ENCODE peak calls at places on chromosome 1, in six cellular contexts. M, R, K, I, Z and L are unnamed samples.

GRCh38 chr1:116962976-116963639 is 38.5 kb upstream of the CD101 start:
- DNase-seq in M (no peak), R (no peak), K (no peak), I (no peak), Z (no peak), L (no peak)

GRCh38 chr1:78102082-78102481 is 56.3 kb downstream of the GIPC2 start:
- DNase-seq in M (no peak), R (no peak), K (no peak), I (no peak), Z (no peak), L (no peak)

GRCh38 chr1:78843111-78843908 is 163.2 kb downstream of the ADGRL4 start:
- DNase-seq in M (no peak), R (no peak), K (no peak), I (no peak), Z (no peak), L (no peak)

GRCh38 chr1:7153464-7153863 is 368.2 kb downstream of the CAMTA1 start:
- DNase-seq in M (no peak), R (no peak), K (no peak), I (no peak), Z (no peak), L (no peak)

GRCh38 chr1:56216173-56216572 is 363.2 kb downstream of the PLPP3 start:
- DNase-seq in M (no peak), R (no peak), K (no peak), I (no peak), Z (no peak), L (no peak)

GRCh38 chr1:181647314-181648035 is 164.2 kb downstream of the CACNA1E start:
- DNase-seq in M (no peak), R (peak; percentile 61), K (no peak), I (no peak), Z (no peak), L (no peak)

GRCh38 chr1:21779613-21780521 is 3.1 kb downstream of the USP48 start:
- DNase-seq in M (peak; percentile 40), R (no peak), K (no peak), I (no peak), Z (no peak), L (no peak)

GRCh38 chr1:173195596-173196088 is 11.5 kb downstream of the TNFSF4 start:
- DNase-seq in M (no peak), R (no peak), K (no peak), I (no peak), Z (no peak), L (peak; percentile 14)

GRCh38 chr1:161082996-161083742 is 6.2 kb downstream of the NECTIN4 start:
- DNase-seq in M (peak; percentile 83), R (peak; percentile 94), K (peak; percentile 81), I (peak; percentile 40), Z (peak; percentile 98), L (peak; percentile 89)

GRCh38 chr1:29563571-29563970 is 327.2 kb downstream of the PTPRU start:
- DNase-seq in M (peak; percentile 11), R (no peak), K (no peak), I (no peak), Z (no peak), L (no peak)

GRCh38 chr1:183942933-183943693 is 94.4 kb downstream of the COLGALT2 start:
- DNase-seq in M (peak; percentile 47), R (no peak), K (no peak), I (no peak), Z (no peak), L (peak; percentile 3)

GRCh38 chr1:35988237-35988636 is 57.3 kb downstream of the AGO3 start:
- DNase-seq in M (no peak), R (no peak), K (no peak), I (no peak), Z (no peak), L (no peak)

GRCh38 chr1:17568014-17568413 is 28.5 kb downstream of the ARHGEF10L start:
- DNase-seq in M (no peak), R (no peak), K (no peak), I (no peak), Z (no peak), L (no peak)

GRCh38 chr1:17570228-17570627 is 30.7 kb downstream of the ARHGEF10L start:
- DNase-seq in M (no peak), R (no peak), K (no peak), I (no peak), Z (no peak), L (no peak)

GRCh38 chr1:17567582-17567981 is 28.1 kb downstream of the ARHGEF10L start:
- DNase-seq in M (no peak), R (no peak), K (no peak), I (no peak), Z (peak; percentile 37), L (no peak)

GRCh38 chr1:17566892-17567291 is 27.4 kb downstream of the ARHGEF10L start:
- DNase-seq in M (no peak), R (no peak), K (no peak), I (no peak), Z (no peak), L (no peak)

DNA sequence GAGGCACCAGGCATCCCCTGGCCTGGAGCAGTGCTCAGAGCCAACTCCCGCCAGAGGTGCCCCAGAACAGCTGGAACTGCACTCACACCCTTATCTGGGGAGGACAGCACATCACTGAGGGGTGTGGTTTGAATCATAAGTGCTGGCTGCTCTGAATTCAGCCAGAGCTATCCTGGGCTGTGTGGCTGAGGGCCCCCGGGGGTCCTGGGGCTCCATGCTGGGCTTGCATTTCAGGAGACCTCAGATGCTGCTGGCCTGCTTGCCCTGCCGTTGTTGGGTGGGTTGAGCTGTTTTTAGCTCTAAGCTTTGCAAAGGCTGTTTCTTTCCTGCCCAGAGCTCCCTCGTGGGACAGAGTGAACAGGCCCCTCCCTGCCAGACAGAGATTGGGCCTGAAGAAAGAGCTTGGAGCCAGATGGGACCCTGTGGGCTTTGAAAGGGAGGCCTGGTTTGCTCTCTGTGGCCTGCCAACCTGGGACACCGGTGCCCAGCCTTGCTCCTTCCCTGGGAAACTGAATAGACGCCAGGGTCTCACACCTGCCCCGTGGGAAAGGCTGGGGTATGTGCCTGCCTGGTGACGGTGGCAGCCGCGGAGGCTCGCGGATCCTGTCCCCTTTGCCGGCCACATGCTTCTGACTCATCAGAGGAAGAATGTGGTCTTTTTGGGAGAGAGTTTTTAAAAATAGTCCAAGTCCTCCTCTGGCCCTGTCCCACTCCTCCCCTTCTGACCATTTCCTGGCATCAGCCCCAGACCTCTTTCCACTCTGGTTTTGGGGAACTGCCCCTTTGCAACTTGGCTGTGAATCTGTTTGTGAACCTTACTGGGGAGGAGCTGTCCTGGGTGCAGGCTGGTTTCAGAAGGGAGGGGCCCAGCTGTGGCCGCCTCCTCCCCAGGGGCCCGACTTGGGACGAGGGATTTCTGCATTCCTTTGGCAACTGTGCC is 30.0 kb downstream of the ARHGEF10L start:
- DNase-seq in M (peak; percentile 71), R (peak; percentile 70), K (peak; percentile 81), I (peak; percentile 84), Z (peak; percentile 91), L (peak; percentile 75)
- TF ChIP-seq POLR2A in M (no peak), R (no peak), K (peak; percentile 38), I (peak; percentile 20), Z (no peak), L (no peak)

GRCh38 chr1:235075955-235076308 is 52.7 kb downstream of the TOMM20 start:
- DNase-seq in M (no peak), R (no peak), K (no peak), I (no peak), Z (no peak), L (no peak)

GRCh38 chr1:235073331-235073967 is 55.2 kb downstream of the TOMM20 start:
- DNase-seq in M (no peak), R (peak; percentile 93), K (peak; percentile 81), I (no peak), Z (peak; percentile 97), L (no peak)

GRCh38 chr1:235075121-235075954 is 53.3 kb downstream of the TOMM20 start:
- DNase-seq in M (peak; percentile 48), R (peak; percentile 78), K (peak; percentile 78), I (peak; percentile 45), Z (peak; percentile 74), L (no peak)

GRCh38 chr1:235073968-235074334 is 54.7 kb downstream of the TOMM20 start:
- DNase-seq in M (no peak), R (peak; percentile 87), K (peak; percentile 67), I (no peak), Z (peak; percentile 85), L (no peak)

GRCh38 chr1:235074335-235075120 is 54.1 kb downstream of the TOMM20 start:
- DNase-seq in M (peak; percentile 54), R (peak; percentile 68), K (peak; percentile 65), I (no peak), Z (peak; percentile 63), L (no peak)
- TF ChIP-seq POLR2A in M (no peak), R (no peak), K (no peak), I (no peak), Z (no peak), L (no peak)

GRCh38 chr1:206685749-206686485 is 1.2 kb downstream of the MAPKAPK2 start:
- DNase-seq in M (peak; percentile 66), R (peak; percentile 60), K (peak; percentile 84), I (no peak), Z (peak; percentile 68), L (peak; percentile 64)

GRCh38 chr1:206684003-206684402 is 702 bp upstream of the MAPKAPK2 start:
- DNase-seq in M (no peak), R (no peak), K (no peak), I (no peak), Z (no peak), L (no peak)

GRCh38 chr1:206686486-206687249 is 2.0 kb downstream of the MAPKAPK2 start:
- DNase-seq in M (peak; percentile 60), R (no peak), K (no peak), I (no peak), Z (no peak), L (no peak)

GRCh38 chr1:206684478-206685255 is at the start of gene MAPKAPK2:
- DNase-seq in M (peak; percentile 87), R (peak; percentile 86), K (peak; percentile 91), I (peak; percentile 75), Z (peak; percentile 84), L (peak; percentile 85)

DNA sequence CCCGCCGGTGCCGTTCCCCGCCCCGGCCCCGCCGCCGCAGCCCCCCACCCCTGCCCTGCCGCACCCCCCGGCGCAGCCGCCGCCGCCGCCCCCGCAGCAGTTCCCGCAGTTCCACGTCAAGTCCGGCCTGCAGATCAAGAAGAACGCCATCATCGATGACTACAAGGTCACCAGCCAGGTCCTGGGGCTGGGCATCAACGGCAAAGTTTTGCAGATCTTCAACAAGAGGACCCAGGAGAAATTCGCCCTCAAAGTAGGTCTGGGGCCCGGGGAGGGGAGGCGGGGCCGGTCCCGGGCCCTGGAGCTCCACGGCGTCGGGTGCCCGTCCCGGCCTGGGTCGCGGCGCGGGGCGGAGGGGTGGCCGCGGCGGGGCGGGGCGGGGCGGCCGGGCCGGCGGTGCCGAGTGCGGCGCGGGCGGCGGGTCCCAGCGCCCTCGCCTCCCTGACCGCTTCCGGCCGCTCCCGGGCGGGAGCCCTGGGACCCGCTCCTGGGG is 597 bp downstream of the MAPKAPK2 start:
- DNase-seq in M (peak; percentile 60), R (no peak), K (peak; percentile 76), I (no peak), Z (peak; percentile 47), L (peak; percentile 62)
- TF ChIP-seq POLR2A in M (no peak), R (no peak), K (no peak), I (no peak), Z (no peak), L (no peak)

GRCh38 chr1:27027575-27028250 is 15.1 kb upstream of the TENT5B start:
- DNase-seq in M (peak; percentile 85), R (no peak), K (no peak), I (no peak), Z (peak; percentile 33), L (peak; percentile 68)

GRCh38 chr1:27033059-27033746 is 20.6 kb upstream of the TENT5B start:
- DNase-seq in M (no peak), R (peak; percentile 65), K (no peak), I (no peak), Z (no peak), L (no peak)

GRCh38 chr1:27032119-27032461 is 19.4 kb upstream of the TENT5B start:
- DNase-seq in M (no peak), R (no peak), K (no peak), I (no peak), Z (no peak), L (no peak)

GRCh38 chr1:27029517-27029916 is 16.9 kb upstream of the TENT5B start:
- DNase-seq in M (no peak), R (no peak), K (no peak), I (no peak), Z (no peak), L (no peak)

GRCh38 chr1:27031235-27032118 is 18.8 kb upstream of the TENT5B start:
- DNase-seq in M (no peak), R (peak; percentile 86), K (peak; percentile 91), I (no peak), Z (peak; percentile 91), L (no peak)
- TF ChIP-seq POLR2A in M (no peak), R (no peak), K (no peak), I (no peak), Z (peak; percentile 6), L (no peak)